ENCODE peak calls at places on chromosomes 7 and 10, in ten cellular contexts. O, I, B, G, E, A, T, L, U and Q are unnamed samples.

GRCh38 chr7:95482398-95482797 is 3.3 kb upstream of the ASB4 start:
- DNase-seq in O (no peak), I (no peak), B (no peak), G (no peak), E (no peak), A (no peak), T (no peak), L (no peak), U (no peak), Q (no peak)

GRCh38 chr10:132429281-132430230 is 32.6 kb downstream of the PWWP2B start:
- DNase-seq in O (peak; percentile 61), I (no peak), B (no peak), G (peak; percentile 19), E (no peak), A (no peak), T (no peak), L (no peak), U (no peak), Q (no peak)

GRCh38 chr7:131425992-131426391 is 98.3 kb downstream of the MKLN1 start:
- DNase-seq in O (no peak), I (no peak), B (peak; percentile 47), G (no peak), E (no peak), A (no peak), T (no peak), L (no peak), U (no peak), Q (no peak)

GRCh38 chr10:69465457-69466157 is 14.3 kb downstream of the TSPAN15 start:
- DNase-seq in O (no peak), I (no peak), B (no peak), G (no peak), E (no peak), A (no peak), T (no peak), L (no peak), U (no peak), Q (no peak)

GRCh38 chr7:143205560-143206293 is 16.1 kb upstream of the TAS2R40 start:
- DNase-seq in O (no peak), I (peak; percentile 27), B (peak; percentile 14), G (peak; percentile 83), E (no peak), A (peak; percentile 60), T (peak; percentile 20), L (no peak), U (no peak), Q (peak; percentile 3)

GRCh38 chr7:146388928-146389327 is 272.3 kb downstream of the CNTNAP2 start:
- DNase-seq in O (no peak), I (no peak), B (no peak), G (no peak), E (no peak), A (no peak), T (no peak), L (no peak), U (no peak), Q (no peak)

GRCh38 chr10:8310930-8311329 is 256.4 kb downstream of the GATA3 start:
- DNase-seq in O (no peak), I (no peak), B (no peak), G (no peak), E (no peak), A (no peak), T (no peak), L (no peak), U (no peak), Q (no peak)

GRCh38 chr10:120456143-120456625 is 843 bp upstream of the PLPP4 start:
- DNase-seq in O (peak; percentile 67), I (no peak), B (no peak), G (no peak), E (no peak), A (no peak), T (no peak), L (no peak), U (peak; percentile 58), Q (no peak)

GRCh38 chr10:125028291-125028867 is 86.5 kb downstream of the ZRANB1 start:
- DNase-seq in O (no peak), I (no peak), B (no peak), G (no peak), E (no peak), A (no peak), T (no peak), L (no peak), U (peak; percentile 55), Q (no peak)

GRCh38 chr7:23072043-23072442 is 33.5 kb upstream of the KLHL7 start:
- DNase-seq in O (no peak), I (no peak), B (peak; percentile 50), G (no peak), E (no peak), A (peak; percentile 24), T (no peak), L (no peak), U (no peak), Q (no peak)

GRCh38 chr7:6422926-6423632 is 24.7 kb downstream of the DAGLB start:
- DNase-seq in O (no peak), I (peak; percentile 11), B (no peak), G (no peak), E (peak; percentile 35), A (no peak), T (no peak), L (no peak), U (no peak), Q (no peak)

GRCh38 chr7:25716421-25716820 is 435.6 kb upstream of the NFE2L3 start:
- DNase-seq in O (no peak), I (no peak), B (peak; percentile 18), G (no peak), E (no peak), A (no peak), T (no peak), L (no peak), U (no peak), Q (no peak)

GRCh38 chr10:63614371-63614891 is 93.2 kb downstream of the REEP3 start:
- DNase-seq in O (no peak), I (no peak), B (peak; percentile 60), G (no peak), E (no peak), A (no peak), T (no peak), L (no peak), U (no peak), Q (no peak)

GRCh38 chr10:97607076-97607635 is 17.6 kb downstream of the C10orf62 start:
- DNase-seq in O (no peak), I (no peak), B (no peak), G (peak; percentile 7), E (no peak), A (peak; percentile 31), T (no peak), L (no peak), U (no peak), Q (no peak)

GRCh38 chr10:7230956-7231355 is 179.9 kb downstream of the SFMBT2 start:
- DNase-seq in O (no peak), I (no peak), B (peak; percentile 50), G (no peak), E (no peak), A (no peak), T (no peak), L (no peak), U (no peak), Q (no peak)

GRCh38 chr10:122010405-122011050 is 21.6 kb downstream of the TACC2 start:
- DNase-seq in O (no peak), I (no peak), B (peak; percentile 71), G (no peak), E (no peak), A (no peak), T (no peak), L (no peak), U (no peak), Q (no peak)

GRCh38 chr10:122012731-122013130 is 23.8 kb downstream of the TACC2 start:
- DNase-seq in O (no peak), I (no peak), B (no peak), G (no peak), E (no peak), A (no peak), T (no peak), L (no peak), U (no peak), Q (no peak)

GRCh38 chr10:122013311-122013780 is 24.4 kb downstream of the TACC2 start:
- DNase-seq in O (no peak), I (no peak), B (no peak), G (no peak), E (peak; percentile 73), A (no peak), T (peak; percentile 85), L (no peak), U (no peak), Q (no peak)

GRCh38 chr10:122018951-122019413 is 30.0 kb downstream of the TACC2 start:
- DNase-seq in O (peak; percentile 68), I (no peak), B (no peak), G (no peak), E (peak; percentile 30), A (no peak), T (no peak), L (no peak), U (no peak), Q (no peak)

GRCh38 chr10:122014652-122015248 is 25.8 kb downstream of the TACC2 start:
- DNase-seq in O (no peak), I (no peak), B (no peak), G (no peak), E (no peak), A (no peak), T (no peak), L (no peak), U (no peak), Q (no peak)
- H3K4me1 ChIP-seq in O (peaks cover 5% of the 10 kb centered on the region), I (no peaks in the 10 kb centered on the region), B (no peaks in the 10 kb centered on the region), G (no peaks in the 10 kb centered on the region), E (no peaks in the 10 kb centered on the region), A (no peaks in the 10 kb centered on the region), T (peaks cover 72% of the 10 kb centered on the region), L (peaks cover 13% of the 10 kb centered on the region), U (peaks cover 19% of the 10 kb centered on the region), Q (no peaks in the 10 kb centered on the region)

GRCh38 chr10:79071535-79071923 is 2.8 kb downstream of the ZMIZ1 start:
- DNase-seq in O (no peak), I (no peak), B (no peak), G (no peak), E (no peak), A (no peak), T (no peak), L (no peak), U (no peak), Q (no peak)
- H3K4me1 ChIP-seq in O (peaks cover 66% of the 10 kb centered on the region), I (peaks cover 3% of the 10 kb centered on the region), B (peaks cover 50% of the 10 kb centered on the region), G (peaks cover 39% of the 10 kb centered on the region), E (peaks cover 10% of the 10 kb centered on the region), A (peaks cover 23% of the 10 kb centered on the region), T (peaks cover 57% of the 10 kb centered on the region), L (peaks cover 70% of the 10 kb centered on the region), U (peaks cover 32% of the 10 kb centered on the region), Q (peaks cover 20% of the 10 kb centered on the region)

DNA sequence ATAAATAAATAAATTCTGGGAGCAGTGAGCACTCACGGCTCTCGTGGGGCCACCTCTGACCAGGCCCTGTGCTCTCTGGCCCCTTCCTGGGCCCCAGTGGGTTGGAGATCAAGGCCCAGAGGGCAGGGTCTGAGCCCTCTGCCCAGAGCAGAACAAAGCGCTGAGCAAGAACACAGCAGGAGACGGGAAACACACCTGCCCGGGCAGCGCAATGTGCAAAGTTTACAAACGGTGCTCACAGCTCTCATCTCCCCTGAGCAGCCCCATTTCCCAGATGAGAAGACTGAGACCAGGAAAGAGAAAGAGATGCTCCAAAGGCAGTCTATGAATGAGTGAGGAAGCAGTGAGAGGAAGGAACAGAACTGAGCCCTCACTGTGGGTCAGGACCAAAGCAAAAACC is 3.0 kb downstream of the METTL27 start:
- DNase-seq in O (no peak), I (no peak), B (no peak), G (no peak), E (no peak), A (no peak), T (no peak), L (no peak), U (no peak), Q (no peak)
- H3K4me1 ChIP-seq in O (peaks cover 6% of the 10 kb centered on the region), I (peaks cover 5% of the 10 kb centered on the region), B (peaks cover 13% of the 10 kb centered on the region), G (peaks cover 19% of the 10 kb centered on the region), E (peaks cover 3% of the 10 kb centered on the region), A (peaks cover 13% of the 10 kb centered on the region), T (peaks cover 6% of the 10 kb centered on the region), L (peaks cover 21% of the 10 kb centered on the region), U (peaks cover 6% of the 10 kb centered on the region), Q (peaks cover 5% of the 10 kb centered on the region)

GRCh38 chr10:68086910-68087309 is 11.8 kb upstream of the HERC4 start:
- DNase-seq in O (no peak), I (no peak), B (no peak), G (no peak), E (no peak), A (no peak), T (no peak), L (no peak), U (no peak), Q (no peak)
- H3K4me1 ChIP-seq in O (no peaks in the 10 kb centered on the region), I (no peaks in the 10 kb centered on the region), B (no peaks in the 10 kb centered on the region), G (no peaks in the 10 kb centered on the region), E (no peaks in the 10 kb centered on the region), A (no peaks in the 10 kb centered on the region), T (peaks cover 34% of the 10 kb centered on the region), L (no peaks in the 10 kb centered on the region), U (peaks cover 14% of the 10 kb centered on the region), Q (no peaks in the 10 kb centered on the region)